ENCODE peak calls at places on chromosomes 6 and 20, in seven cellular contexts. E is NCI-H460; F is GM12865; I is heart left ventricle; T is activated CD8-positive, alpha-beta memory T cell treated with anti-CD3 and anti-CD28 coated beads for 4 hours; R is T follicular helper cell; K is stromal cell of bone marrow. O is an unnamed sample.

GRCh38 chr6:38715016-38715809 is at the start of gene DNAH8:
- DNase-seq in R (no peak), K (no peak), F (no peak), I (no peak), T (peak), E (no peak), O (no peak)

GRCh38 chr20:34271961-34272360 is 30.7 kb downstream of the ASIP start:
- DNase-seq in R (no peak), E (no peak), K (peak), T (no peak), F (no peak), I (no peak), O (no peak)

GRCh38 chr6:8651998-8652397 is 216.7 kb upstream of the SLC35B3 start:
- DNase-seq in T (no peak), E (no peak), F (no peak), R (no peak), I (no peak), K (no peak), O (no peak)

GRCh38 chr6:34709386-34709785 is 12.8 kb upstream of the ILRUN start:
- DNase-seq in E (no peak), T (no peak), F (no peak), I (peak), R (no peak), K (peak), O (no peak)

GRCh38 chr6:31738048-31738979 is 1.5 kb upstream of the MSH5 start:
- DNase-seq in F (peak), R (peak), E (no peak), T (no peak), K (peak), I (peak), O (peak)

GRCh38 chr20:25248501-25249172 is 752 bp downstream of the PYGB start:
- DNase-seq in E (no peak), F (peak), R (no peak), K (no peak), I (peak), T (no peak), O (no peak)

GRCh38 chr6:111586554-111586953 is 19.1 kb downstream of the TRAF3IP2 start:
- DNase-seq in R (no peak), K (no peak), F (peak), I (no peak), T (no peak), E (no peak), O (no peak)

GRCh38 chr6:24856954-24857670 is 58.4 kb upstream of the ARMH2 start:
- DNase-seq in T (no peak), R (no peak), K (no peak), E (no peak), F (no peak), I (no peak), O (no peak)

GRCh38 chr6:20708367-20709124 is 174.3 kb downstream of the CDKAL1 start:
- DNase-seq in F (peak), I (no peak), R (no peak), K (no peak), T (no peak), E (no peak), O (no peak)

GRCh38 chr6:116398366-116399005 is 27.7 kb downstream of the DSE start:
- DNase-seq in T (no peak), I (no peak), E (peak), R (no peak), K (no peak), F (no peak), O (no peak)

GRCh38 chr6:29653452-29654038 is 3.3 kb upstream of the MOG start:
- DNase-seq in K (peak), I (no peak), R (peak), T (no peak), F (peak), E (peak), O (no peak)

GRCh38 chr6:162899148-162899547 is 171.4 kb downstream of the PACRG start:
- DNase-seq in R (no peak), F (no peak), T (no peak), E (no peak), K (no peak), I (no peak), O (no peak)

GRCh38 chr20:37972256-37973058 is 60.8 kb downstream of the TTI1 start:
- DNase-seq in E (no peak), T (no peak), K (no peak), F (no peak), I (no peak), R (no peak), O (no peak)

GRCh38 chr20:23583526-23583925 is 15.2 kb upstream of the CST9L start:
- DNase-seq in K (no peak), E (no peak), R (no peak), T (no peak), I (no peak), F (no peak), O (no peak)

GRCh38 chr6:72622094-72622540 is 253 bp downstream of the KCNQ5 start:
- DNase-seq in I (peak), T (peak), R (peak), K (no peak), F (peak), E (no peak), O (peak)

GRCh38 chr6:110596354-110596753 is 119.9 kb upstream of the SLC22A16 start:
- DNase-seq in I (no peak), F (no peak), R (no peak), K (no peak), T (no peak), E (no peak), O (no peak)

GRCh38 chr6:56556751-56557540 is 85.7 kb downstream of the DST start:
- DNase-seq in R (no peak), E (no peak), T (no peak), F (no peak), I (no peak), K (no peak), O (no peak)

GRCh38 chr20:2867081-2867860 is 6.0 kb upstream of the PTPRA start:
- DNase-seq in T (no peak), K (no peak), F (no peak), R (no peak), I (no peak), E (no peak), O (no peak)

GRCh38 chr20:24622856-24623255 is 153.4 kb downstream of the SYNDIG1 start:
- DNase-seq in T (no peak), E (no peak), F (no peak), K (peak), I (no peak), R (no peak), O (no peak)

GRCh38 chr6:125836466-125836865 is 45.7 kb downstream of the NCOA7 start:
- DNase-seq in E (no peak), K (no peak), F (no peak), R (no peak), T (no peak), I (no peak), O (no peak)

GRCh38 chr20:6559791-6560190 is 207.7 kb upstream of the BMP2 start:
- DNase-seq in F (no peak), E (no peak), I (no peak), T (no peak), K (no peak), R (no peak), O (no peak)

GRCh38 chr6:82144852-82145332 is 102.7 kb downstream of the IBTK start:
- DNase-seq in T (no peak), R (no peak), E (peak), F (peak), I (peak), K (peak), O (no peak)

GRCh38 chr6:33671381-33672072 is 40.0 kb downstream of the UQCC2 start:
- DNase-seq in R (no peak), K (no peak), I (no peak), T (no peak), E (no peak), F (no peak), O (no peak)

GRCh38 chr20:3168829-3169590 is 4.3 kb downstream of the LZTS3 start:
- DNase-seq in K (no peak), F (no peak), E (no peak), R (no peak), I (no peak), T (no peak), O (no peak)

GRCh38 chr6:30614044-30614842 is 2.8 kb downstream of the PPP1R10 start:
- DNase-seq in T (no peak), I (no peak), F (peak), R (no peak), E (no peak), K (no peak), O (no peak)

GRCh38 chr20:61253640-61254511 is 1.8 kb downstream of the CDH4 start:
- DNase-seq in R (no peak), E (no peak), T (no peak), F (no peak), K (no peak), I (no peak), O (no peak)

GRCh38 chr6:10529231-10529801 is 8.2 kb downstream of the GCNT2 start:
- DNase-seq in T (no peak), I (no peak), E (no peak), K (no peak), R (no peak), F (peak), O (no peak)

GRCh38 chr6:148969679-148970078 is 222.8 kb downstream of the UST start:
- DNase-seq in I (no peak), E (no peak), R (no peak), F (no peak), T (no peak), K (peak), O (no peak)

GRCh38 chr6:170034294-170034693 is 256.6 kb downstream of the DLL1 start:
- DNase-seq in I (peak), K (no peak), F (no peak), T (no peak), E (no peak), R (no peak), O (no peak)

GRCh38 chr20:64240243-64241015 is 15.1 kb upstream of the PCMTD2 start:
- DNase-seq in K (no peak), R (no peak), F (no peak), T (no peak), E (no peak), I (no peak), O (no peak)

GRCh38 chr20:46237221-46237620 is 71.1 kb downstream of the CDH22 start:
- DNase-seq in R (no peak), E (no peak), I (no peak), T (no peak), F (no peak), K (no peak), O (no peak)

GRCh38 chr20:60749804-60750602 is 502.1 kb upstream of the CDH4 start:
- DNase-seq in K (no peak), I (no peak), T (no peak), F (no peak), E (no peak), R (no peak), O (no peak)

GRCh38 chr20:23146111-23146640 is 60.1 kb upstream of the CD93 start:
- DNase-seq in R (no peak), F (no peak), I (no peak), E (no peak), K (no peak), T (no peak), O (no peak)

GRCh38 chr20:46520976-46521579 is 7.7 kb upstream of the ZNF334 start:
- DNase-seq in I (no peak), F (peak), R (no peak), T (no peak), E (peak), K (peak), O (peak)

GRCh38 chr6:16190214-16190613 is 48.2 kb upstream of the GMPR start:
- DNase-seq in K (no peak), E (no peak), T (no peak), R (no peak), F (no peak), I (no peak), O (no peak)

GRCh38 chr6:46451343-46451742 is 39.9 kb downstream of the RCAN2 start:
- DNase-seq in R (no peak), I (no peak), E (no peak), K (no peak), T (no peak), F (no peak), O (no peak)

GRCh38 chr20:41141153-41141815 is 3.9 kb downstream of the PLCG1 start:
- DNase-seq in E (no peak), R (no peak), T (no peak), F (no peak), K (no peak), I (peak), O (no peak)

GRCh38 chr20:58010666-58011065 is 217.8 kb downstream of the ANKRD60 start:
- DNase-seq in R (no peak), I (peak), K (no peak), F (no peak), E (no peak), T (no peak), O (no peak)

GRCh38 chr6:109330263-109330662 is 52.0 kb downstream of the CD164 start:
- DNase-seq in F (no peak), R (no peak), E (no peak), I (no peak), T (no peak), K (no peak), O (no peak)